ENCODE peak calls at places on chromosome 13, in six cellular contexts. F, L, K, C, E and J are unnamed samples.
A peak's percentile ranks its signal among the peaks of the same experiment; 100 is the strongest.

GRCh38 chr13:111508902-111509509 is 188.6 kb downstream of the TEX29 start:
- DNase-seq in K (no peak), L (no peak), E (no peak), F (no peak), C (no peak), J (no peak)

GRCh38 chr13:46552302-46552680 is 679 bp upstream of the LRCH1 start:
- DNase-seq in K (no peak), C (no peak), F (no peak), E (no peak), L (no peak), J (no peak)

GRCh38 chr13:24050796-24051715 is 109.5 kb upstream of the SPATA13 start:
- DNase-seq in L (no peak), E (no peak), C (no peak), F (no peak), K (no peak), J (no peak)

GRCh38 chr13:23554000-23554399 is 16.2 kb upstream of the TNFRSF19 start:
- DNase-seq in F (no peak), C (no peak), E (peak; percentile 19), L (no peak), K (no peak), J (no peak)

GRCh38 chr13:50227356-50227755 is 212.1 kb downstream of the KCNRG start:
- DNase-seq in K (no peak), E (no peak), F (no peak), C (no peak), L (no peak), J (no peak)

GRCh38 chr13:51004111-51004865 is 94.7 kb downstream of the RNASEH2B start:
- DNase-seq in C (no peak), K (no peak), E (no peak), F (no peak), L (no peak), J (no peak)

GRCh38 chr13:99434258-99434788 is 66.9 kb upstream of the TM9SF2 start:
- DNase-seq in L (no peak), K (peak; percentile 17), E (no peak), F (no peak), C (peak; percentile 73), J (no peak)

GRCh38 chr13:76148926-76149325 is 512.8 kb downstream of the LMO7 start:
- DNase-seq in C (no peak), F (no peak), L (no peak), K (no peak), E (no peak), J (no peak)

GRCh38 chr13:111404746-111405145 is 84.3 kb downstream of the TEX29 start:
- DNase-seq in F (no peak), L (no peak), C (no peak), K (no peak), E (no peak), J (no peak)

GRCh38 chr13:95714142-95714832 is 37.3 kb downstream of the DNAJC3 start:
- DNase-seq in L (no peak), K (no peak), F (peak; percentile 65), C (no peak), E (no peak), J (peak; percentile 58)

GRCh38 chr13:27830010-27830409 is 37.7 kb downstream of the GSX1 start:
- DNase-seq in F (peak; percentile 35), C (peak; percentile 80), L (no peak), E (peak; percentile 32), K (no peak), J (no peak)
- TF ChIP-seq REST in F (no peak), C (no peak), L (no peak), E (no peak), K (no peak), J (no peak)

GRCh38 chr13:94157705-94158218 is 321.7 kb downstream of the DCT start:
- DNase-seq in F (no peak), K (no peak), E (no peak), L (no peak), C (no peak), J (no peak)
- TF ChIP-seq REST in F (no peak), K (no peak), E (no peak), L (no peak), C (no peak), J (no peak)

GRCh38 chr13:81987159-81987558 is 1646.2 kb upstream of the SPRY2 start:
- DNase-seq in L (no peak), K (peak; percentile 1), C (peak; percentile 49), E (no peak), F (no peak), J (no peak)
- TF ChIP-seq REST in L (no peak), K (no peak), C (no peak), E (no peak), F (no peak), J (no peak)

GRCh38 chr13:61874970-61875579 is 459.4 kb upstream of the PCDH20 start:
- DNase-seq in C (no peak), K (no peak), E (no peak), L (no peak), F (peak; percentile 0), J (no peak)

GRCh38 chr13:61884830-61885229 is 469.2 kb upstream of the PCDH20 start:
- DNase-seq in C (no peak), F (no peak), K (no peak), E (no peak), L (no peak), J (no peak)

DNA sequence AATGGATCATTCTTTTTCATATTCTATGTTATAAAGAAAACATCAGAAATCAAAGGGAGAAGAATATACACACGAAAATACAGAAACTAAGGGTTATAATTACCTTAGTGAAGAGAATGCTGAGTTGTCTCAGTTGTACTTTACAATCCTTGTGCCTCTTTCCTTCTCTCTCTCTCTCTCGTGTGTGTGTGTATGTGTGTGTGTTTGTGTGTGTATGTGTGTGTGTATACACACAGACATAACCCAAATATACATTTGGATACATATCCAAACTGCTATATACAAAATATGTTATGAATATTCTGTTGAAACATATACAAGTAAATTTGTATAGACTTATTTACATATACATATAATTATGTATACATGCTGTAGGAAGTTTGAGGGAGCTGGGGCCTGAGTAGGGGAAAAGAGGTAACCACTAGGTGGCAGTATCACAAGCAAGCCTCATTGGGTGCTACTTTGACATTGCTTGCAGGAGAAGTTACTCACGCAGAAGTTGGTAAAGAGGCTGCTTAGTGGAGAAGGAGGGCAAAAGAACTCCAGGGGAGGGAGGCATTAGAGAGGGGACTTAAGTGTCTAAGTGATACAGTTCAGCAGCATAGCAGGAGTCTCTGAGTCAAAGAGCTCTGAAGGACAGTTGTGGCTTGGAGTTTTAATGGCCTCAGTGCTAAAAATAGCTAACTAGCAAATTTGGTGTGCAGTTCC is 465.1 kb upstream of the PCDH20 start:
- DNase-seq in E (peak; percentile 26), K (peak; percentile 21), F (peak; percentile 34), L (no peak), C (peak; percentile 84), J (peak; percentile 8)
- TF ChIP-seq REST in E (no peak), K (no peak), F (no peak), L (no peak), C (no peak), J (no peak)

GRCh38 chr13:63120883-63121282 is 1705.2 kb upstream of the PCDH20 start:
- DNase-seq in C (no peak), E (no peak), K (no peak), L (no peak), F (no peak), J (no peak)

DNA sequence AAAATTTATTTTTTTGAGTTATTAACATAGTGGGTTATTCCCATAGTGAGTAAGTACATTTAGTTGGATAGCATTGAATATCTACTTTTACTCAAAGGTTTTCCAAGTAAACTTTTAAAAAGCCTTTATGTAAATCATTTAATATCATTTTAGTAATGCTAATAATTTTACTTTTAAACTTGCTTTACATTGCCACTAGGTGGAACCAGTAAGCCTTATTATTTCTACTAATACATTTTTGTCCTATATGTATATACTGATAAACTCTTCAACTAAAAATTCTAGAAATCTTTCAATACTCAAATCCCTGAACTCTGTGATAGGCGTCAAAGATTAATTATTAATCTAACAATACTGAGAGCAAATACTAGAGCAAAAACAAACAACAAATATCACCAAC is 1709.2 kb upstream of the PCDH20 start:
- DNase-seq in C (peak; percentile 34), K (peak; percentile 5), F (peak; percentile 20), L (no peak), E (peak; percentile 18), J (no peak)
- TF ChIP-seq REST in C (no peak), K (no peak), F (no peak), L (no peak), E (no peak), J (no peak)

GRCh38 chr13:40572961-40573360 is 93.5 kb downstream of the FOXO1 start:
- DNase-seq in L (no peak), K (no peak), E (no peak), C (no peak), F (no peak), J (no peak)
- TF ChIP-seq REST in L (no peak), K (no peak), E (no peak), C (no peak), F (no peak), J (no peak)

GRCh38 chr13:113981201-113981605 is 7.3 kb upstream of the C13orf46 start:
- DNase-seq in L (no peak), K (no peak), E (peak; percentile 78), F (peak; percentile 59), C (no peak), J (no peak)
- TF ChIP-seq REST in L (no peak), K (no peak), E (no peak), F (no peak), C (no peak), J (no peak)

GRCh38 chr13:35789335-35790166 is 313.1 kb upstream of the MAB21L1 start:
- DNase-seq in F (peak; percentile 34), E (peak; percentile 7), K (peak; percentile 16), C (peak; percentile 53), L (no peak), J (no peak)
- TF ChIP-seq REST in F (no peak), E (no peak), K (no peak), C (no peak), L (no peak), J (no peak)

GRCh38 chr13:31951215-31951678 is 80.3 kb upstream of the FRY start:
- DNase-seq in E (no peak), L (peak; percentile 89), F (no peak), C (no peak), K (no peak), J (no peak)
- TF ChIP-seq REST in E (no peak), L (no peak), F (no peak), C (no peak), K (no peak), J (no peak)

DNA sequence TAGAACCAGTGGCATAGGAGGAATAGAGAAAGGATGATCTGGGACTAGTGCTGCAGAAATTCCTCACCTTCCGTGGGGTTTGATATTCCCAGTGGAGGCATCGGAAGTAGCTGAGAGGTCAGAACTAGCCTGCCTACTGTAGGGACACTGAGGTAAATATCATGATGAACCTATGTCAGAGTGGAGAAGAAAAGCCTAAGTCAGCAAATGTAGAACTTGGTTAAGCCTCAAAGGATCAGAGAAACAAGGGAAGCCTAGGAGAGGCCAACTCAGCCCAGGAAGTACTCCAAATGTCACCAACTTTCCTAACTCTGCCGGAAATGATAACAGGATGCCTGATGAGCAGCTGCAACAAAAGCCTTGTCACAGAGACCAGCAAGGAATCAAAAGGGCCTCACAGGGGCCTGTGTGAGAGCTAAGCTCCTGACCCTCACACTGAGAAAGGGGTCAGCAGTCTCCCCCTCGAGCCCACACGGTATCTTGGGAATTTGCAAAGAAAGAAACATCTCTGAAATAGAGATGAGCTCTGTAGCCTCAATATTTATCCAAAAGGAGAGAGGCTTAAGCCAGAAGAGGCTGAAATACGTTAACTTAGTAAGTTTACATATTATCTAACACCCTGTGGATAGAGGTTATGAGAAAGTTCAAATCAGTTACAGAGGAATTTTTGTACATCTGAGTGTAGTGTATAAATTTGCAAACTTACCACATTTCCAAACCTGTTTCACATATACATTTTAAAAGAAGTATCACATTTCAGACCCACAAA is 1064.4 kb downstream of the DIAPH3 start:
- DNase-seq in F (no peak), C (peak; percentile 2), E (no peak), K (no peak), L (no peak), J (no peak)
- TF ChIP-seq REST in F (no peak), C (no peak), E (no peak), K (no peak), L (no peak), J (no peak)